ENCODE peak calls at places on chromosomes 12 and 14, in five cellular contexts. E is A172; I is breast epithelium; S is esophagus muscularis mucosa; T is stimulated activated CD4-positive, alpha-beta T cell treated with anti-CD3 and anti-CD28 coated beads, Interleukin-4, amount 100 ng/mL, for 4 hours. R is an unnamed sample.

GRCh38 chr12:56079729-56080555 is at the start of gene ERBB3:
- DNase-seq in E (peak), I (peak), S (no peak), T (peak), R (peak)

GRCh38 chr12:54357802-54358619 is 6.3 kb downstream of the GPR84 start:
- DNase-seq in E (no peak), I (no peak), S (no peak), T (no peak), R (no peak)

GRCh38 chr14:37196604-37197420 is 925 bp upstream of the MIPOL1 start:
- DNase-seq in E (no peak), I (no peak), S (no peak), T (no peak), R (no peak)

GRCh38 chr14:91063119-91063518 is 2.7 kb upstream of the RPS6KA5 start:
- DNase-seq in E (no peak), I (no peak), S (no peak), T (no peak), R (no peak)

GRCh38 chr12:124778411-124778810 is 85.3 kb downstream of the SCARB1 start:
- DNase-seq in E (no peak), I (no peak), S (no peak), T (no peak), R (no peak)

GRCh38 chr14:58121530-58122186 is 30.4 kb downstream of the ARMH4 start:
- DNase-seq in E (no peak), I (no peak), S (no peak), T (no peak), R (no peak)

GRCh38 chr14:36477266-36477665 is 42.8 kb downstream of the NKX2-1 start:
- DNase-seq in E (no peak), I (no peak), S (no peak), T (no peak), R (no peak)

GRCh38 chr14:36293824-36294223 is 26.6 kb downstream of the MBIP start:
- DNase-seq in E (no peak), I (no peak), S (no peak), T (no peak), R (no peak)

GRCh38 chr14:37974421-37974820 is 233.3 kb upstream of the SSTR1 start:
- DNase-seq in E (no peak), I (no peak), S (no peak), T (no peak), R (no peak)